ENCODE peak calls at places on chromosomes 4 and X, in nine cellular contexts. V is RPMI7951; G is nephron progenitor cell; Y is stimulated activated CD4-positive, alpha-beta T cell treated with anti-CD3 and anti-CD28 coated beads, Interleukin-1b, Interleukin-23, amount 100 ng/mL, for 4 hours; R is right cardiac atrium; H is activated CD4-positive, alpha-beta T cell treated with anti-CD3 and anti-CD28 coated beads, Interleukin-2, amount 50 U/mL, for 1 hour; L is NCI-H748 treated with DMSO at 0.1 percent for 48 hours; Z is IMR-90; U is progenitor cell of endocrine pancreas. F is an unnamed sample.

GRCh38 chr4:73341454-73341853 is 62.6 kb upstream of the ALB start:
- DNase-seq in V (peak; percentile 54), G (peak; percentile 19), Y (no peak), R (no peak), H (no peak), L (peak; percentile 19), Z (peak; percentile 53), U (peak; percentile 16), F (no peak)

GRCh38 chr4:45954280-45954679 is 169.6 kb downstream of the GABRG1 start:
- DNase-seq in V (no peak), G (no peak), Y (no peak), R (no peak), H (no peak), L (no peak), Z (no peak), U (no peak), F (no peak)

GRCh38 chr4:80192937-80193336 is 4.4 kb upstream of the PRDM8 start:
- DNase-seq in V (peak; percentile 74), G (no peak), Y (no peak), R (no peak), H (no peak), L (no peak), Z (peak; percentile 92), U (no peak), F (no peak)

GRCh38 chr4:7553280-7553679 is 118.5 kb upstream of the PSAPL1 start:
- DNase-seq in V (no peak), G (no peak), Y (no peak), R (no peak), H (no peak), L (no peak), Z (no peak), U (no peak), F (no peak)

GRCh38 chr4:151358266-151358665 is 32.9 kb upstream of the SH3D19 start:
- DNase-seq in V (peak; percentile 46), G (no peak), Y (no peak), R (no peak), H (no peak), L (no peak), Z (no peak), U (no peak), F (no peak)

GRCh38 chr4:663438-664428 is 10.3 kb downstream of the ATP5ME start:
- DNase-seq in V (no peak), G (peak; percentile 64), Y (peak; percentile 55), R (peak; percentile 90), H (peak; percentile 72), L (no peak), Z (no peak), U (peak; percentile 44), F (peak; percentile 60)

GRCh38 chr4:7654550-7655266 is 220.0 kb upstream of the PSAPL1 start:
- DNase-seq in V (no peak), G (no peak), Y (no peak), R (no peak), H (no peak), L (no peak), Z (no peak), U (no peak), F (no peak)

GRCh38 chrX:133587071-133587470 is 171.8 kb upstream of the GPC4 start:
- DNase-seq in V (no peak), G (no peak), Y (no peak), R (no peak), H (no peak), L (no peak), Z (no peak), U (no peak), F (no peak)

GRCh38 chrX:140602140-140602539 is 97.3 kb upstream of the SOX3 start:
- DNase-seq in V (no peak), G (no peak), Y (no peak), R (no peak), H (no peak), L (no peak), Z (no peak), U (no peak), F (no peak)

GRCh38 chrX:56978172-56978571 is 17.2 kb downstream of the SPIN3 start:
- DNase-seq in V (peak; percentile 52), G (peak; percentile 6), Y (peak; percentile 49), R (no peak), H (peak; percentile 6), L (peak; percentile 27), Z (peak; percentile 44), U (no peak), F (no peak)

GRCh38 chr4:186792994-186793393 is 69.3 kb upstream of the FAT1 start:
- DNase-seq in V (peak; percentile 44), G (no peak), Y (no peak), R (no peak), H (no peak), L (no peak), Z (peak; percentile 68), U (no peak), F (no peak)

GRCh38 chrX:14864626-14865025 is 8.2 kb downstream of the FANCB start:
- DNase-seq in V (no peak), G (no peak), Y (no peak), R (no peak), H (no peak), L (no peak), Z (peak; percentile 76), U (no peak), F (no peak)